ENCODE peak calls at places on chromosomes 3 and 15, in seven cellular contexts. One of them, this sample, is unnamed.

GRCh38 chr3:126450744-126451143 is 24.9 kb downstream of the ZXDC start:
- DNase-seq in H1: no peak
- DNase-seq in RPMI7951: no peak
- DNase-seq in RPMI8226: no peak
- DNase-seq in ACHN: no peak
- DNase-seq in NCI-H2081: no peak
- DNase-seq in cardiac fibroblast: no peak
- DNase-seq in this sample: no peak

GRCh38 chr3:3447671-3448070 is 268.2 kb upstream of the CRBN start:
- DNase-seq in H1: no peak
- DNase-seq in RPMI7951: no peak
- DNase-seq in RPMI8226: no peak
- DNase-seq in ACHN: no peak
- DNase-seq in NCI-H2081: no peak
- DNase-seq in cardiac fibroblast: no peak
- DNase-seq in this sample: no peak

GRCh38 chr3:185041540-185041939 is 111.3 kb downstream of the C3orf70 start:
- DNase-seq in H1: no peak
- DNase-seq in RPMI7951: no peak
- DNase-seq in RPMI8226: no peak
- DNase-seq in ACHN: no peak
- DNase-seq in NCI-H2081: no peak
- DNase-seq in cardiac fibroblast: no peak
- DNase-seq in this sample: no peak

GRCh38 chr15:59166156-59166555 is 40.5 kb upstream of the LDHAL6B start:
- DNase-seq in H1: no peak
- DNase-seq in RPMI7951: no peak
- DNase-seq in RPMI8226: no peak
- DNase-seq in ACHN: no peak
- DNase-seq in NCI-H2081: no peak
- DNase-seq in cardiac fibroblast: no peak
- DNase-seq in this sample: no peak

GRCh38 chr15:42716125-42716524 is 20.8 kb downstream of the CDAN1 start:
- DNase-seq in H1: no peak
- DNase-seq in RPMI7951: no peak
- DNase-seq in RPMI8226: no peak
- DNase-seq in ACHN: no peak
- DNase-seq in NCI-H2081: no peak
- DNase-seq in cardiac fibroblast: no peak
- DNase-seq in this sample: no peak

GRCh38 chr3:16841906-16842709 is 42.6 kb upstream of the PLCL2 start:
- DNase-seq in H1: peak
- DNase-seq in RPMI7951: peak
- DNase-seq in RPMI8226: peak
- DNase-seq in ACHN: no peak
- DNase-seq in NCI-H2081: peak
- DNase-seq in cardiac fibroblast: no peak
- DNase-seq in this sample: peak

GRCh38 chr3:77672016-77672415 is 632.1 kb downstream of the ROBO2 start:
- DNase-seq in H1: no peak
- DNase-seq in RPMI7951: no peak
- DNase-seq in RPMI8226: no peak
- DNase-seq in ACHN: no peak
- DNase-seq in NCI-H2081: no peak
- DNase-seq in cardiac fibroblast: no peak
- DNase-seq in this sample: no peak

GRCh38 chr3:141632779-141633374 is 105.2 kb upstream of the RNF7 start:
- DNase-seq in H1: no peak
- DNase-seq in RPMI7951: no peak
- DNase-seq in RPMI8226: peak
- DNase-seq in ACHN: no peak
- DNase-seq in NCI-H2081: no peak
- DNase-seq in cardiac fibroblast: no peak
- DNase-seq in this sample: no peak

GRCh38 chr3:128554465-128555097 is 61.6 kb upstream of the GATA2 start:
- DNase-seq in H1: no peak
- DNase-seq in RPMI7951: no peak
- DNase-seq in RPMI8226: no peak
- DNase-seq in ACHN: no peak
- DNase-seq in NCI-H2081: no peak
- DNase-seq in cardiac fibroblast: no peak
- DNase-seq in this sample: no peak